ENCODE peak calls at places on chromosome 11, in five cellular contexts. V is heart right ventricle, E is choroid plexus epithelial cell, F is astrocyte of the cerebellum, N is mammary epithelial cell. H is an unnamed sample.
A peak's percentile ranks its signal among the peaks of the same experiment; 100 is the strongest.

GRCh38 chr11:128021304-128022006 is 565.9 kb downstream of the ETS1 start:
- DNase-seq in V (no peak), E (peak; percentile 40), F (no peak), N (no peak), H (no peak)

GRCh38 chr11:78708388-78708787 is 133.7 kb upstream of the NARS2 start:
- DNase-seq in V (no peak), E (no peak), F (no peak), N (peak; percentile 65), H (no peak)

GRCh38 chr11:44957051-44957515 is 6.4 kb upstream of the TP53I11 start:
- DNase-seq in V (no peak), E (no peak), F (no peak), N (no peak), H (no peak)

GRCh38 chr11:2796091-2796490 is 89.5 kb downstream of the CDKN1C start:
- DNase-seq in V (no peak), E (no peak), F (no peak), N (no peak), H (no peak)

GRCh38 chr11:69889400-69890372 is 70.5 kb upstream of the FGF3 start:
- DNase-seq in V (no peak), E (no peak), F (no peak), N (no peak), H (no peak)

GRCh38 chr11:14342906-14343305 is 16.1 kb downstream of the RRAS2 start:
- DNase-seq in V (no peak), E (peak; percentile 89), F (no peak), N (no peak), H (no peak)

GRCh38 chr11:1373536-1374214 is 16.1 kb upstream of the BRSK2 start:
- DNase-seq in V (no peak), E (peak; percentile 61), F (peak; percentile 11), N (no peak), H (peak; percentile 7)

GRCh38 chr11:134560566-134561347 is 148.7 kb upstream of the B3GAT1 start:
- DNase-seq in V (peak; percentile 2), E (no peak), F (no peak), N (no peak), H (no peak)

GRCh38 chr11:11841121-11841604 is 609 bp upstream of the USP47 start:
- DNase-seq in V (peak; percentile 52), E (peak; percentile 58), F (no peak), N (no peak), H (no peak)

GRCh38 chr11:1177020-1177770 is 19.4 kb downstream of the MUC5AC start:
- DNase-seq in V (no peak), E (no peak), F (no peak), N (no peak), H (no peak)

GRCh38 chr11:111983187-111983986 is 41.8 kb upstream of the DLAT start:
- DNase-seq in V (no peak), E (no peak), F (no peak), N (no peak), H (no peak)

GRCh38 chr11:77163271-77163670 is 35.2 kb downstream of the MYO7A start:
- DNase-seq in V (no peak), E (no peak), F (no peak), N (no peak), H (no peak)

GRCh38 chr11:127345819-127346459 is 345.4 kb upstream of the KIRREL3 start:
- DNase-seq in V (no peak), E (peak; percentile 20), F (peak; percentile 2), N (peak; percentile 9), H (peak; percentile 15)

GRCh38 chr11:109994896-109995295 is 98.3 kb upstream of the ZC3H12C start:
- DNase-seq in V (no peak), E (no peak), F (no peak), N (no peak), H (no peak)

GRCh38 chr11:19595840-19596751 is 116.5 kb upstream of the NAV2 start:
- DNase-seq in V (peak; percentile 48), E (peak; percentile 84), F (peak; percentile 43), N (peak; percentile 75), H (peak; percentile 92)

GRCh38 chr11:15539645-15540044 is 424.9 kb downstream of the INSC start:
- DNase-seq in V (no peak), E (no peak), F (no peak), N (no peak), H (no peak)

GRCh38 chr11:118247041-118247440 is 5.1 kb downstream of the MPZL3 start:
- DNase-seq in V (no peak), E (no peak), F (no peak), N (no peak), H (no peak)

GRCh38 chr11:114413958-114414357 is 13.5 kb downstream of the RBM7 start:
- DNase-seq in V (no peak), E (no peak), F (no peak), N (no peak), H (no peak)

GRCh38 chr11:267491-267994 is 10.7 kb upstream of the NLRP6 start:
- DNase-seq in V (no peak), E (no peak), F (no peak), N (peak; percentile 12), H (no peak)

GRCh38 chr11:843818-844692 is 1.4 kb downstream of the TSPAN4 start:
- DNase-seq in V (peak; percentile 95), E (peak; percentile 97), F (peak; percentile 91), N (peak; percentile 40), H (peak; percentile 76)

GRCh38 chr11:134645576-134645975 is 233.5 kb upstream of the B3GAT1 start:
- DNase-seq in V (no peak), E (no peak), F (no peak), N (no peak), H (no peak)

GRCh38 chr11:104380358-104380757 is 216.4 kb upstream of the PDGFD start:
- DNase-seq in V (no peak), E (no peak), F (peak; percentile 16), N (no peak), H (no peak)

GRCh38 chr11:1755344-1756023 is 5.1 kb upstream of the IFITM10 start:
- DNase-seq in V (peak; percentile 66), E (no peak), F (no peak), N (no peak), H (no peak)

GRCh38 chr11:23725752-23726151 is 771.1 kb upstream of the LUZP2 start:
- DNase-seq in V (no peak), E (peak; percentile 86), F (peak; percentile 12), N (no peak), H (peak; percentile 26)

GRCh38 chr11:12841946-12842630 is 167.0 kb upstream of the RASSF10 start:
- DNase-seq in V (no peak), E (peak; percentile 85), F (peak; percentile 78), N (peak; percentile 73), H (peak; percentile 75)

GRCh38 chr11:124829986-124830385 is 29.8 kb upstream of the MSANTD2 start:
- DNase-seq in V (no peak), E (peak; percentile 24), F (peak; percentile 40), N (no peak), H (no peak)

GRCh38 chr11:46105902-46106301 is 15.4 kb downstream of the PHF21A start:
- DNase-seq in V (no peak), E (no peak), F (no peak), N (no peak), H (no peak)

GRCh38 chr11:85898456-85898855 is 43.3 kb downstream of the CCDC83 start:
- DNase-seq in V (no peak), E (no peak), F (no peak), N (no peak), H (no peak)

GRCh38 chr11:113817162-113817561 is 37.6 kb downstream of the CLDN25 start:
- DNase-seq in V (no peak), E (peak; percentile 19), F (no peak), N (no peak), H (no peak)

GRCh38 chr11:112363527-112363926 is 102.9 kb upstream of the PLET1 start:
- DNase-seq in V (no peak), E (peak; percentile 73), F (no peak), N (no peak), H (no peak)

GRCh38 chr11:2797741-2798361 is 87.7 kb downstream of the CDKN1C start:
- DNase-seq in V (no peak), E (no peak), F (no peak), N (no peak), H (no peak)

GRCh38 chr11:64885367-64886286 is 7.2 kb upstream of the EHD1 start:
- DNase-seq in V (no peak), E (peak; percentile 92), F (no peak), N (no peak), H (peak; percentile 89)

GRCh38 chr11:73907191-73907590 is 30.4 kb downstream of the PAAF1 start:
- DNase-seq in V (peak; percentile 16), E (peak; percentile 54), F (no peak), N (peak; percentile 67), H (peak; percentile 15)

GRCh38 chr11:68840661-68841653 is 759 bp downstream of the CPT1A start:
- DNase-seq in V (peak; percentile 45), E (peak; percentile 53), F (no peak), N (no peak), H (no peak)

GRCh38 chr11:11867720-11868119 is 25.9 kb downstream of the USP47 start:
- DNase-seq in V (no peak), E (no peak), F (no peak), N (no peak), H (no peak)

GRCh38 chr11:11973361-11973800 is 35.0 kb downstream of the DKK3 start:
- DNase-seq in V (peak; percentile 89), E (peak; percentile 36), F (peak; percentile 75), N (no peak), H (no peak)

GRCh38 chr11:71339178-71339881 is 87.0 kb upstream of the SHANK2 start:
- DNase-seq in V (no peak), E (no peak), F (no peak), N (peak; percentile 74), H (no peak)
- H3K4me3 ChIP-seq in V (no peak overlapping the region), E (no peak overlapping the region), F (no peak overlapping the region), N (no peak overlapping the region), H (no peak overlapping the region)

DNA sequence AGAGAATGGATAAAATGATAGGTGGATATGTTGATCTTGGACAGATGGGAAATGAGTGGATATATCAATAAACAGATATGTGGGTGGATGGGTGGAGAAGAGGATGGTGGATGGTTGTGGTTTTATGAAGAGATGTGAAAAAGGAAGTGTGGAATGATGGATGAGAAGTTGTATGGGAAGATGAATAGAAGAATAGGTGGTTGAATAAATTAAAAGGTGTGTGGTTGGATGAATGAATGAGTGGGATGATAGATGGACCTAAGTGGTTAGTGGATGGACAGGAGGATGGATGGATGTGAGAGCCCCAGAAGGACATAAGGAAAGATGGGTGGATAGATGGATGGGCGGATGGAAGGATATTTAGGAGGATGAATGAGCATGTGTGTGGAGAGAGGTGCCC is 913 bp upstream of the CD44 start:
- DNase-seq in V (no peak), E (no peak), F (no peak), N (no peak), H (no peak)
- H3K4me3 ChIP-seq in V (peak overlapping the region; percentile 94), E (peak overlapping the region; percentile 93), F (peak overlapping the region; percentile 96), N (no peak overlapping the region), H (no peak overlapping the region)

DNA sequence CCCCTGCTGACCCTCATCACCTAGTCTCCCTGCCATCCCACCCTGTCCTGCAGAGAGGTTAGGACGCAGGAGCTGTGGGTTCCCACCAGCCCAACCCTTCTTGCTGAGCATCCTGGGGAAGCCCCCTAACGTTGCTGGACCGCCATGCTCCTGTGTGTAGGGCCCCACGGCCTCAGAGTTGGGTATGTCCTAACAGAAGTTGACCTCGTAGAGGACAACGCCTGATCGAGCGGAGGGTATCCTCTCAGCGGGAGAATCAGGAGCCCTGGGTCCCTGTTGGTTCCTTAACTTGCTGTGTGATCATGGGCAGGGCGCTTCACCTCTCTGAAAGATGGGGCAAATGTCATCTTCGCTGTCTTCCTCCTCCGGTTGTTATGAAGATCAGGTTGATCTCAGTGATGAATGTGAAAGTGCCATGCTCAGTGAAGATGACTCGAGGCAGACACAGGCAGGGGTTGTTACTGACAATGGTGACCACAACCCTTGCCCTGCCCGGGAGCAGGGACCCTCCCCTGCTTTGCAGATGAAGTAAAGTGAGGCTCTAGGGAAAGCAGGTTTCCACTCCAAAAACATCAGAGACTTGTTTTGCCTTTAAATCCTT is 19.3 kb upstream of the CD5 start:
- DNase-seq in V (no peak), E (no peak), F (no peak), N (no peak), H (no peak)
- H3K4me3 ChIP-seq in V (no peak overlapping the region), E (no peak overlapping the region), F (no peak overlapping the region), N (no peak overlapping the region), H (no peak overlapping the region)

GRCh38 chr11:123483058-123483457 is 53.0 kb downstream of the GRAMD1B start:
- DNase-seq in V (no peak), E (peak; percentile 16), F (no peak), N (peak; percentile 79), H (peak; percentile 3)
- H3K4me3 ChIP-seq in V (no peak overlapping the region), E (no peak overlapping the region), F (no peak overlapping the region), N (no peak overlapping the region), H (no peak overlapping the region)